ENCODE peak calls at places on chromosome 1, in eight cellular contexts. M, U, Y, S, X, N, J and E are unnamed samples.

GRCh38 chr1:24984800-24985552 is 54.9 kb upstream of the RUNX3 start:
- DNase-seq in M (no peak), U (no peak), Y (no peak), S (no peak), X (no peak), N (no peak), J (no peak), E (no peak)

GRCh38 chr1:108512239-108513071 is 47.4 kb upstream of the EEIG2 start:
- DNase-seq in M (peak), U (no peak), Y (no peak), S (peak), X (no peak), N (no peak), J (peak), E (peak)

GRCh38 chr1:10765304-10765703 is 31.1 kb downstream of the CASZ1 start:
- DNase-seq in M (no peak), U (no peak), Y (no peak), S (no peak), X (no peak), N (no peak), J (no peak), E (no peak)

GRCh38 chr1:162873671-162874666 is 13.0 kb upstream of the CCDC190 start:
- DNase-seq in M (no peak), U (no peak), Y (no peak), S (peak), X (no peak), N (no peak), J (peak), E (no peak)

GRCh38 chr1:39754906-39755504 is 16.1 kb downstream of the OXCT2 start:
- DNase-seq in M (no peak), U (no peak), Y (no peak), S (no peak), X (no peak), N (no peak), J (no peak), E (no peak)

GRCh38 chr1:152182431-152182830 is 23.4 kb upstream of the RPTN start:
- DNase-seq in M (no peak), U (no peak), Y (no peak), S (peak), X (no peak), N (no peak), J (peak), E (no peak)

GRCh38 chr1:166903232-166903631 is 27.2 kb upstream of the TADA1 start:
- DNase-seq in M (no peak), U (no peak), Y (no peak), S (no peak), X (no peak), N (no peak), J (no peak), E (no peak)

GRCh38 chr1:205658943-205659581 is 21.2 kb downstream of the SLC45A3 start:
- DNase-seq in M (peak), U (peak), Y (peak), S (peak), X (peak), N (no peak), J (peak), E (peak)

GRCh38 chr1:40140211-40140709 is 20.9 kb upstream of the RLF start:
- DNase-seq in M (peak), U (no peak), Y (no peak), S (peak), X (no peak), N (no peak), J (peak), E (peak)

GRCh38 chr1:234997201-234998173 is 131.2 kb downstream of the TOMM20 start:
- DNase-seq in M (peak), U (peak), Y (no peak), S (peak), X (no peak), N (peak), J (peak), E (peak)